ENCODE peak calls at places on chromosome 7, in six cellular contexts. B is GM23338, J is mesendoderm, K is astrocyte, W is small intestine, Z is adrenal gland. E is an unnamed sample.

GRCh38 chr7:141441837-141442627 is 109.2 kb upstream of the AGK start:
- DNase-seq in J (no peak), Z (no peak), B (no peak), K (no peak), W (no peak), E (no peak)

GRCh38 chr7:155377071-155377836 is 79.6 kb downstream of the INSIG1 start:
- DNase-seq in Z (no peak), K (no peak), B (no peak), W (peak; percentile 29), J (no peak), E (no peak)

GRCh38 chr7:80830584-80831319 is 88.1 kb downstream of the SEMA3C start:
- DNase-seq in B (no peak), Z (no peak), J (no peak), K (peak; percentile 77), W (peak; percentile 48), E (no peak)

GRCh38 chr7:47211467-47212121 is 370.3 kb downstream of the TNS3 start:
- DNase-seq in J (peak; percentile 52), K (no peak), Z (no peak), B (no peak), W (no peak), E (no peak)

GRCh38 chr7:34277801-34278195 is 372.5 kb downstream of the BMPER start:
- DNase-seq in B (no peak), Z (no peak), K (peak; percentile 40), W (no peak), J (no peak), E (no peak)

GRCh38 chr7:92944633-92945032 is 108.3 kb upstream of the CDK6 start:
- DNase-seq in J (no peak), Z (no peak), W (peak; percentile 48), B (no peak), K (no peak), E (no peak)

GRCh38 chr7:27520828-27521790 is 141.6 kb downstream of the HIBADH start:
- DNase-seq in J (no peak), W (no peak), Z (peak; percentile 26), B (no peak), K (peak; percentile 3), E (no peak)

GRCh38 chr7:27459021-27459728 is 203.5 kb downstream of the HIBADH start:
- DNase-seq in Z (peak; percentile 22), K (no peak), B (no peak), W (no peak), J (no peak), E (no peak)

GRCh38 chr7:105776068-105776790 is 100.2 kb downstream of the ATXN7L1 start:
- DNase-seq in W (no peak), Z (peak; percentile 72), J (peak; percentile 99), B (peak; percentile 96), K (peak; percentile 100), E (no peak)

GRCh38 chr7:103524042-103524907 is 78.3 kb upstream of the SLC26A5 start:
- DNase-seq in B (peak; percentile 49), W (peak; percentile 6), K (peak; percentile 13), J (peak; percentile 51), Z (peak; percentile 27), E (no peak)

GRCh38 chr7:6307762-6308161 is 35.3 kb upstream of the CYTH3 start:
- DNase-seq in B (peak; percentile 20), W (peak; percentile 78), J (no peak), K (no peak), Z (no peak), E (no peak)

GRCh38 chr7:70042533-70042932 is 444.3 kb downstream of the AUTS2 start:
- DNase-seq in Z (no peak), B (no peak), K (peak; percentile 49), J (no peak), W (peak; percentile 29), E (no peak)

GRCh38 chr7:134766779-134767566 is 12.5 kb upstream of the CALD1 start:
- DNase-seq in B (no peak), Z (no peak), W (no peak), K (peak; percentile 68), J (no peak), E (no peak)

GRCh38 chr7:40675741-40676140 is 540.9 kb downstream of the SUGCT start:
- DNase-seq in J (no peak), W (no peak), B (no peak), K (no peak), Z (no peak), E (no peak)

GRCh38 chr7:63080406-63080805 is 918.2 kb upstream of the ZNF722 start:
- DNase-seq in Z (no peak), J (no peak), W (no peak), K (no peak), B (no peak), E (no peak)

GRCh38 chr7:140384894-140385650 is 13.3 kb downstream of the SLC37A3 start:
- DNase-seq in J (no peak), W (no peak), K (no peak), Z (no peak), B (no peak), E (no peak)

GRCh38 chr7:114865564-114865963 is 56.3 kb upstream of the MDFIC start:
- DNase-seq in K (peak; percentile 38), B (peak; percentile 74), J (peak; percentile 77), Z (peak; percentile 60), W (peak; percentile 29), E (peak; percentile 44)

GRCh38 chr7:79436378-79436777 is 17.1 kb downstream of the MAGI2 start:
- DNase-seq in W (no peak), K (no peak), J (no peak), Z (no peak), B (no peak), E (no peak)

GRCh38 chr7:10934292-10934691 is 39.4 kb upstream of the PHF14 start:
- DNase-seq in B (no peak), Z (no peak), W (no peak), J (no peak), K (peak; percentile 62), E (no peak)

GRCh38 chr7:28890137-28890536 is 68.0 kb downstream of the TRIL start:
- DNase-seq in B (peak; percentile 96), W (no peak), J (peak; percentile 49), K (no peak), Z (no peak), E (no peak)

GRCh38 chr7:149125189-149125863 is 798 bp downstream of the ZNF425 start:
- DNase-seq in Z (no peak), K (no peak), W (no peak), B (peak; percentile 29), J (peak; percentile 52), E (no peak)

GRCh38 chr7:104207731-104208420 is at the start of gene ORC5:
- DNase-seq in B (peak; percentile 83), Z (peak; percentile 68), K (peak; percentile 62), J (peak; percentile 84), W (peak; percentile 78), E (peak; percentile 83)

GRCh38 chr7:45576249-45576929 is 2.2 kb downstream of the ADCY1 start:
- DNase-seq in J (no peak), B (no peak), Z (no peak), W (no peak), K (no peak), E (no peak)

GRCh38 chr7:90624128-90624980 is 28.2 kb downstream of the CDK14 start:
- DNase-seq in W (no peak), Z (no peak), K (no peak), B (no peak), J (peak; percentile 12), E (no peak)

GRCh38 chr7:9657257-9657656 is 1223.8 kb downstream of the NXPH1 start:
- DNase-seq in Z (no peak), B (peak; percentile 37), W (no peak), K (no peak), J (peak; percentile 29), E (no peak)

GRCh38 chr7:35424869-35425495 is 171.1 kb upstream of the TBX20 start:
- DNase-seq in K (peak; percentile 19), B (peak; percentile 76), Z (peak; percentile 55), J (peak; percentile 63), W (peak; percentile 46), E (peak; percentile 73)

GRCh38 chr7:129091484-129092002 is 36.6 kb upstream of the TNPO3 start:
- DNase-seq in J (peak; percentile 89), B (peak; percentile 93), W (peak; percentile 80), K (peak; percentile 12), Z (peak; percentile 84), E (peak; percentile 79)

GRCh38 chr7:130494480-130494879 is 2.6 kb downstream of the MEST start:
- DNase-seq in B (no peak), K (no peak), J (no peak), Z (no peak), W (no peak), E (no peak)
- H3K4me3 ChIP-seq in B (no peak overlapping the region), K (peak overlapping the region; percentile 65), J (no peak overlapping the region), Z (no peak overlapping the region), W (no peak overlapping the region), E (no peak overlapping the region)

GRCh38 chr7:152178405-152179058 is 153.1 kb downstream of the GALNT11 start:
- DNase-seq in W (no peak), Z (no peak), J (no peak), K (no peak), B (no peak), E (no peak)
- H3K36me3 ChIP-seq in W (peaks cover 19% of the 10 kb centered on the region), Z (no peaks in the 10 kb centered on the region), J (peaks cover 5% of the 10 kb centered on the region), K (peaks cover 44% of the 10 kb centered on the region), B (peaks cover 14% of the 10 kb centered on the region), E (no peaks in the 10 kb centered on the region)

GRCh38 chr7:2840458-2840857 is 3.6 kb downstream of the GNA12 start:
- DNase-seq in J (no peak), Z (no peak), K (no peak), B (no peak), W (no peak), E (no peak)
- H3K4me3 ChIP-seq in J (no peak overlapping the region), Z (no peak overlapping the region), K (no peak overlapping the region), B (no peak overlapping the region), W (no peak overlapping the region), E (no peak overlapping the region)

GRCh38 chr7:43803865-43804264 is 45.4 kb downstream of the BLVRA start:
- DNase-seq in K (no peak), B (no peak), W (no peak), Z (no peak), J (peak; percentile 18), E (no peak)

DNA sequence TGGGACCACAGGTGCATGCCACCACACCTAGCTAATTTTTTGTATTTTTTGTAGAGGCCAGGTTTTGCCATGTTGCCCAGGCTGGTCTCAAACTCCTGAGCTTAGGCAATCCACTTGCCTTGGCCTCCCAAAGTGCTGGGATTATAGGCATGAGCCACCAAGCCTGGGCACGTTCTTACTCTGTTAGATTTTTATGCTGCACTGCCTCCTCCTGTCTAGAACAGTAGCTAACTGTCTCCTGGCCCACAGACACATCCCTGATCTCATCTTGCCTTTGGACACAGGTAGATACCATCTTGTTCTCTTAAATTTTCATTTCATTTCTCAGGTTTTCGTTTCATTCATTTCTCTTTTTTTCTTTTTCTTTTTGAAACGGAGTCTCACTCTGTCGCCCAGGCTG is 41.1 kb downstream of the BLVRA start:
- DNase-seq in Z (no peak), B (no peak), W (no peak), K (no peak), J (no peak), E (no peak)
- H3K36me3 ChIP-seq in Z (no peaks in the 10 kb centered on the region), B (no peaks in the 10 kb centered on the region), W (no peaks in the 10 kb centered on the region), K (peaks cover 6% of the 10 kb centered on the region), J (no peaks in the 10 kb centered on the region), E (no peaks in the 10 kb centered on the region)